ENCODE peak calls at places on chromosomes 12 and 14, in seven cellular contexts. Y is endothelial cell of umbilical vein, D is body of pancreas, U is heart right ventricle, I is left ventricle myocardium inferior, G is uterus, T is testis. Q is an unnamed sample.

GRCh38 chr12:1927051-1927680 is 8.7 kb upstream of the CACNA2D4 start:
- DNase-seq in Y (no peak), D (no peak), U (no peak), I (no peak), G (no peak), T (no peak), Q (no peak)

GRCh38 chr12:18827913-18828312 is 90.0 kb downstream of the CAPZA3 start:
- DNase-seq in Y (no peak), D (no peak), U (no peak), I (no peak), G (no peak), T (no peak), Q (no peak)

GRCh38 chr12:89775336-89776005 is 66.8 kb upstream of the ATP2B1 start:
- DNase-seq in Y (no peak), D (no peak), U (no peak), I (no peak), G (no peak), T (no peak), Q (no peak)

GRCh38 chr14:25351269-25351668 is 301.3 kb upstream of the STXBP6 start:
- DNase-seq in Y (no peak), D (no peak), U (no peak), I (no peak), G (no peak), T (peak; percentile 55), Q (no peak)

GRCh38 chr14:23551266-23552028 is at the start of gene ZFHX2:
- DNase-seq in Y (peak; percentile 70), D (peak; percentile 92), U (peak; percentile 81), I (peak; percentile 82), G (peak; percentile 50), T (peak; percentile 92), Q (peak; percentile 80)

GRCh38 chr12:118430516-118430915 is 54.2 kb downstream of the SUDS3 start:
- DNase-seq in Y (no peak), D (no peak), U (no peak), I (no peak), G (no peak), T (no peak), Q (no peak)

GRCh38 chr12:8860165-8860961 is 37.9 kb downstream of the A2ML1 start:
- DNase-seq in Y (peak; percentile 59), D (peak; percentile 47), U (peak; percentile 13), I (peak; percentile 29), G (peak; percentile 22), T (peak; percentile 77), Q (no peak)

GRCh38 chr12:94698553-94698952 is 48.2 kb upstream of the TMCC3 start:
- DNase-seq in Y (no peak), D (no peak), U (no peak), I (no peak), G (no peak), T (no peak), Q (no peak)

GRCh38 chr14:59190372-59190771 is 1.9 kb downstream of the DAAM1 start:
- DNase-seq in Y (no peak), D (peak; percentile 29), U (no peak), I (no peak), G (no peak), T (peak; percentile 48), Q (no peak)

GRCh38 chr14:23883684-23884540 is 69.7 kb upstream of the DHRS4 start:
- DNase-seq in Y (no peak), D (peak; percentile 45), U (no peak), I (no peak), G (no peak), T (no peak), Q (no peak)

GRCh38 chr12:119686355-119686754 is 18.4 kb downstream of the PRKAB1 start:
- DNase-seq in Y (no peak), D (no peak), U (no peak), I (no peak), G (no peak), T (no peak), Q (no peak)

GRCh38 chr12:106066051-106066705 is 72.6 kb downstream of the NUAK1 start:
- DNase-seq in Y (peak; percentile 59), D (no peak), U (no peak), I (no peak), G (no peak), T (no peak), Q (no peak)

DNA sequence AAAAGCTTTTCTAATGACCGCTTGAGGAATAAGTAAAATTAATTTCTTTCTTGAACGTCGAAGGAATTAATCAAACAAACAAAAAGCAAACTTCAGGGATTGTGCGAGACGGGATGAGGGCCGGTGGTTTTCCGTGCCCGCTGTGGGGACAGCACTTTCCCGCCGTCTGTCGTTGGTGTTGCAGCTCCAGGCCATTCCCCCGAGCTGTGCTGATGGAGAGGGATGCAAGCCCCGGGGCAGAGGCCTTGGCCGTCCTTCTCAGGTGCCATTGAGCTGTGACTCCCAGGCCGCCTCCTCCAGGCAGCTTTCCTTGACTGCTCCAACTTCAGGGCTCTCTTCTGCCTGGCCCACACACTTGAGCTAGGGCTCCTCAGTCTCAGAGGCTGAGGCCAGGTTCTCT is 109.0 kb upstream of the C14orf180 start:
- DNase-seq in Y (no peak), D (no peak), U (no peak), I (no peak), G (no peak), T (no peak), Q (no peak)
- H3K4me1 ChIP-seq in Y (no peaks in the 10 kb centered on the region), D (no peaks in the 10 kb centered on the region), U (no peaks in the 10 kb centered on the region), I (no peaks in the 10 kb centered on the region), G (no peaks in the 10 kb centered on the region), T (no peaks in the 10 kb centered on the region), Q (no peaks in the 10 kb centered on the region)

GRCh38 chr12:57522887-57523705 is 472 bp downstream of the MBD6 start:
- DNase-seq in Y (peak; percentile 72), D (peak; percentile 74), U (peak; percentile 67), I (peak; percentile 67), G (peak; percentile 66), T (peak; percentile 57), Q (peak; percentile 76)

GRCh38 chr12:57522019-57522886 is at the start of gene MBD6:
- DNase-seq in Y (peak; percentile 89), D (peak; percentile 95), U (peak; percentile 95), I (peak; percentile 94), G (peak; percentile 96), T (peak; percentile 93), Q (peak; percentile 95)

GRCh38 chr12:57520008-57520726 is at the start of gene DDIT3:
- DNase-seq in Y (peak; percentile 99), D (peak; percentile 100), U (peak; percentile 99), I (peak; percentile 100), G (peak; percentile 99), T (peak; percentile 99), Q (peak; percentile 99)

GRCh38 chr12:57519758-57520007 is 631 bp downstream of the DDIT3 start:
- DNase-seq in Y (no peak), D (no peak), U (no peak), I (no peak), G (peak; percentile 52), T (no peak), Q (no peak)

DNA sequence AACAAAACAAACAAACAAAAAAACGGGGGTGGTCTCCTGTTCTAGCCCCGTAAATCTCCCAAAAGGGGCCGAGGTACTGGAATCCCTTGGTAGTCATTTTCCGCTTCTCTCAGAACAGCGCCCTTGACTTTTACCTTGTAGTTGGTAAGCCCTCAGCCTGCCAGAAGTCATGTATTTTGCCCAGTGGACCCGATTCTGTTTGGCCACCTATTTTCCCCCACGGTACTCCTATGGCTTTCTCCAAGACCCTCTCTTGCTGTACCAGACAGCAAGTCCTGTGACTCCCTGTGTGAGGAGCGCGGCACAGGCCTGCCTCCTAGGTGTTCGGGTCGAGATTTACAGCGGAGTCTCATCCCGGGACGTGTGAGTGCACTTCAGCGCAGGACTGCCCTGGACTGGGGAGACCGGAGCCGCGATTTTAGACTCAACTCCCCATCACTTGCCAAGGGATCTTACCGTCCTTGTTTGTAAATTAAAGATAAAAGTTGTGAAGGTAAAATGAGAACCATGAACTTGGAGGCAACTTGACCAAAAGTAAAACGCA is 1.1 kb upstream of the MBD6 start:
- DNase-seq in Y (no peak), D (peak; percentile 52), U (peak; percentile 46), I (peak; percentile 38), G (peak; percentile 53), T (peak; percentile 74), Q (no peak)
- TF ChIP-seq CTCF in Y (no peak), D (peak; percentile 1), U (no peak), I (no peak), G (no peak), T (no peak), Q (no peak)

DNA sequence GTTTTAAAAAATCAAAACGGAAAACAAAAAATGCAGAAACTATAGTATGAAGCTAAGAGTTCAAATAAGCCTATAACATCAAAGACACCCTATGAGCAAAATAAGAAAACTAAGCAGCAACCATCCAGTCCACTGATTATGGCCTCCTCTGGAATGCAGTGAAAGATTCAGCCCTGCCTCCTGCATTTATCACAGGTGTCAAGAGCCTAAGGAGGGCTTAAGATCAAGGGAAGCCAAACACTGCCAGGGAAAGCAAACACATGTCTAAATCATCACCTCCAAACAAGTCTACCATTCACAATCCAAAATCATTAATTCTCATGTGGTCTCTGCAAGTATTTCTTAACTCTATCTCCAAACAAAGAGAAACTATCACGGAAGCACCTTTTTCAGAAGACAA is 28.4 kb downstream of the SARNP start:
- DNase-seq in Y (no peak), D (no peak), U (no peak), I (no peak), G (no peak), T (no peak), Q (no peak)
- H3K36me3 ChIP-seq in Y (peaks cover 18% of the 10 kb centered on the region), D (peaks cover 7% of the 10 kb centered on the region), U (no peaks in the 10 kb centered on the region), I (peaks cover 96% of the 10 kb centered on the region), G (no peaks in the 10 kb centered on the region), T (no peaks in the 10 kb centered on the region), Q (peaks cover 13% of the 10 kb centered on the region)

GRCh38 chr12:44873898-44874297 is 2.2 kb downstream of the NELL2 start:
- DNase-seq in Y (no peak), D (no peak), U (no peak), I (no peak), G (no peak), T (no peak), Q (no peak)

GRCh38 chr12:44875954-44876553 is at the start of gene NELL2:
- DNase-seq in Y (peak; percentile 8), D (peak; percentile 25), U (peak; percentile 22), I (no peak), G (no peak), T (peak; percentile 68), Q (peak; percentile 36)

GRCh38 chr12:44875417-44875953 is 630 bp downstream of the NELL2 start:
- DNase-seq in Y (peak; percentile 4), D (no peak), U (no peak), I (no peak), G (no peak), T (no peak), Q (no peak)

GRCh38 chr12:44876554-44877275 is 600 bp upstream of the NELL2 start:
- DNase-seq in Y (no peak), D (peak; percentile 13), U (peak; percentile 14), I (no peak), G (no peak), T (peak; percentile 56), Q (peak; percentile 29)

GRCh38 chr12:44874981-44875416 is 1.1 kb downstream of the NELL2 start:
- DNase-seq in Y (peak; percentile 4), D (no peak), U (no peak), I (no peak), G (no peak), T (no peak), Q (no peak)
- H3K4me1 ChIP-seq in Y (peaks cover 11% of the 10 kb centered on the region), D (peaks cover 25% of the 10 kb centered on the region), U (peaks cover 18% of the 10 kb centered on the region), I (peaks cover 26% of the 10 kb centered on the region), G (no peaks in the 10 kb centered on the region), T (no peaks in the 10 kb centered on the region), Q (peaks cover 8% of the 10 kb centered on the region)

DNA sequence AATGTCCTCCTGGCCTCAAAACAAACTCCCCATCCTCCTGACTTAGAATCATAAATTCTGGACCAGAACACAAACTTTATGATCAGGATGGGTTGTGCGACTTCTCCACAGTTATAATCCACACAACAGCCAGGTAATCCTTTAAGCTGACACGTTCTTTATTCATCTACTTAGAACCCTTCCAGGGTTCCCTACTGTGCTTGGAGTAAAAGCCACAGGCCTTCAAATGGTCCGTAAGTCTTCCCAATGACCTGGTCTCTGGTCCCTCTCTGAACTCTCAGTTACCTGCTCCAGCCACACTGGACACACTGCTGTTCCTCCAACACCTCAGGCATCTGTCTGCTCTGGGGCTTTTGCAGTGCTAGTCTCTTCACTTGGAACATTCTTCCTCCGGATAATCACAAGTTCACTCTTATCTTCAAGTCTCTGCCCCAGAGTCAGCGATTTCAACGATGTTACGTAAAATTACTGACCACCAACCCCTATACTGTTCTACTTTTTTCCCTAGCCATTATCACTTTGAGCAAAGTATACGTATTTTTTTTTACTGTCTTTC is 1.7 kb upstream of the RNASE7 start:
- DNase-seq in Y (no peak), D (no peak), U (no peak), I (no peak), G (no peak), T (no peak), Q (no peak)
- TF ChIP-seq CTCF in Y (no peak), D (no peak), U (no peak), I (peak; percentile 13), G (no peak), T (no peak), Q (no peak)